ENCODE peak calls at places on chromosomes 11 and 22, in five cellular contexts. S, Q, O, C and H are unnamed samples.
A peak's percentile ranks its signal among the peaks of the same experiment; 100 is the strongest.

GRCh38 chr11:110716361-110716760 is 4.1 kb upstream of the ARHGAP20 start:
- DNase-seq in S (no peak), Q (no peak), O (no peak), C (no peak), H (no peak)

GRCh38 chr11:64093233-64094039 is 57.7 kb downstream of the FLRT1 start:
- DNase-seq in S (no peak), Q (no peak), O (no peak), C (no peak), H (no peak)

GRCh38 chr22:22397292-22397870 is 111.2 kb downstream of the ZNF280B start:
- DNase-seq in S (no peak), Q (no peak), O (no peak), C (no peak), H (no peak)

GRCh38 chr11:108218912-108219783 is 3.3 kb downstream of the NPAT start:
- DNase-seq in S (no peak), Q (no peak), O (no peak), C (no peak), H (no peak)

GRCh38 chr11:72293391-72293790 is 49.4 kb upstream of the PHOX2A start:
- DNase-seq in S (no peak), Q (no peak), O (no peak), C (no peak), H (no peak)

GRCh38 chr11:64619811-64620285 is 28.8 kb downstream of the SLC22A12 start:
- DNase-seq in S (peak; percentile 77), Q (no peak), O (no peak), C (no peak), H (peak; percentile 29)

GRCh38 chr11:2385156-2386151 is 8.3 kb downstream of the CD81 start:
- DNase-seq in S (peak; percentile 95), Q (no peak), O (no peak), C (no peak), H (no peak)

GRCh38 chr11:30710216-30710615 is 124.1 kb upstream of the MPPED2 start:
- DNase-seq in S (no peak), Q (no peak), O (no peak), C (no peak), H (no peak)

GRCh38 chr11:57407521-57407920 is 17.1 kb upstream of the PRG2 start:
- DNase-seq in S (no peak), Q (no peak), O (no peak), C (no peak), H (no peak)

DNA sequence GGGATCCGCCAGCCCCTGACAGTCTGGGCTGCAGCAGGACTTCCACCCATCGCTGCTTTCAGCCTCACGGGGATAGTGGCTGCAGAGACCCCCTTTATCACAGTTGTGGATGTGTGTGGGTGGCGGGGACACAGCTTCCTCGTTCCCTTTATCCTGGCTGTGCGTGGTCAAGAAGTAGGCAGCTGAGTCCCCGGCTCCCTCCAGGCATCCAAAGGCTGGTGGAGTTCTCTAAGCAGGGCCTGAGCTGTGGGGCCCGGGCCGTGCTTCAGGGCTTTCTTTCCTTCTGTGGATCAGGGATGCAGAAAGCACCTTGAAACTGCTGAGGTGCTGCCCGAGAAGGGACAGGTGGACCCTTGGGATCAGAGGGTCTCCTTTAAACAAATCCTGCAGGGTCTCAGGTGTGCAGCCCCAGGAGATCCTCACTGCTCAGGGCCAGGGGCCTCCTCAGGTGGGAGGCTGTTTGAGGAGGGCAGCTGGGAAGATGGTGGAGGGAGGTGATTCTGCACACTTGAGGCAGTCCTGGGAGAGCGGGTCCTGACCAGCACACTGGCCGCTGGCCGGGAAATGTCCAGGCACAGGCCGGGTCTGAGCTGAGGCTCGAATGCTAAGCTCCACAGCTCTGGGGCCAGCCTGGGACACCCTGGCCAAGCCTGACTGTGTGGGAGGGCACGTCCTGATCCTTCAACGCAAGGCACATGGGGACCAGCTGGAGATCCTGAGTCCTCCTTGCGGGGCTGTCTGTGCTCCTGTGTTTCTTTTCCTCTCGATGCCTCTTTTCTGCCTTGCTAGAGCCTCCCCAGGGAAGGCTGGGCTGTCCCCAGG is 1024.3 kb downstream of the BRD1 start:
- DNase-seq in S (no peak), Q (no peak), O (no peak), C (no peak), H (no peak)
- H3K9me3 ChIP-seq in S (no peaks in the 10 kb centered on the region), Q (peaks cover 49% of the 10 kb centered on the region), O (no peaks in the 10 kb centered on the region), C (no peaks in the 10 kb centered on the region), H (no peaks in the 10 kb centered on the region)

DNA sequence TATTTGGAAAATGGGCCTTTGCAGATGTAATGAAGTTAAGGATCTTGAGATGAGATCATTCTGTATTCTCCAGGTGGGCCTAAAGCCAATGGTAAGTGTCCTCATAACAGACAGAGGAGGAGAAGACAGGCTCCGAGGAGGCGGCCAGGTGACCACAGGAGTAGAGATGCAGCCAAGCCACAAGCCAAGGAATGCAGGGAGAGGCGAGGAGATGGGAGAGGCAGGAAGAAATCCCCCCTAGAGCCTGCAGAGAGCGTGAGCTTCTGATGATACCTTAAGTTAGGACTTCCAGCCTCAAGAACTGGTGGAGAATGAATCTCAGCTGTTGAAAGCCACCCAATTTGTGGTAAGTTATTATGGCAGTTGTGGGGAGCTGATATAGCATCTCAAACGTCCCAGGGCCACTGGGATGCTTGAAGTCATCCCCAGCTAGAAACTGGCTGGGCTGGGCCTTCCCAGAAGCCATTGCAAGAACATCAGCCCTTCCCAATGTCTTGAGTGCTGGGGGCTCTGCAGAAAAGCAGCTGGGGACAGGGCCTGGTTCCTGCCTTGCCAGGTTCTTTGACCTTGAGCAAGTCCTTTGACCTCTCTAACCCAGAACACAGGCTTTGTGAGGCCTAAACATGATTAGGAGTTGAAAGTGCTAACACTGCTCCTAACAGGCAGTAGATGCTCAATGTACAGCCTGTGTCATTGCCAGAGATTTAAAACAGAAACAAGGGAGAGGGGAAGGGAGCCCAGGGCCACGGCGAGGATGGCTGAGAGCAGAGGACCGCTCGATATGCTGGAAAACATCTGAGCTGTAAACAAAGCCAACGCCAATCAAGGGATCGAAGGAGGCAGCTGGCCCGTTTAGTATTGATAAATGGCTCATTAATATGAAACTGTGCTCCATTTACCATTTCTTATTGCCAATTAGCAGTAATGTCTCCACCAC is 632.3 kb downstream of the TBC1D22A start:
- DNase-seq in S (no peak), Q (no peak), O (no peak), C (no peak), H (no peak)
- H3K9me3 ChIP-seq in S (no peaks in the 10 kb centered on the region), Q (peaks cover 42% of the 10 kb centered on the region), O (peaks cover 85% of the 10 kb centered on the region), C (no peaks in the 10 kb centered on the region), H (no peaks in the 10 kb centered on the region)

GRCh38 chr11:95720219-95720618 is 69.4 kb downstream of the FAM76B start:
- DNase-seq in S (no peak), Q (no peak), O (no peak), C (no peak), H (no peak)
- H3K9me3 ChIP-seq in S (no peaks in the 10 kb centered on the region), Q (no peaks in the 10 kb centered on the region), O (no peaks in the 10 kb centered on the region), C (no peaks in the 10 kb centered on the region), H (no peaks in the 10 kb centered on the region)

GRCh38 chr11:37995886-37996285 is 1397.8 kb upstream of the RAG2 start:
- DNase-seq in S (no peak), Q (no peak), O (no peak), C (no peak), H (no peak)

GRCh38 chr11:37999171-37999570 is 1401.1 kb upstream of the RAG2 start:
- DNase-seq in S (no peak), Q (no peak), O (no peak), C (no peak), H (no peak)
- H3K9me3 ChIP-seq in S (peaks cover 46% of the 10 kb centered on the region), Q (no peaks in the 10 kb centered on the region), O (peaks cover under 1% of the 10 kb centered on the region), C (no peaks in the 10 kb centered on the region), H (no peaks in the 10 kb centered on the region)